ENCODE peak calls at places on chromosomes 2 and 18, in nine cellular contexts. D is CD8-positive, alpha-beta T cell; H is CD4-positive, CD25-positive, alpha-beta regulatory T cell; M is PC-9; B is left ventricle myocardium inferior; A is GM23338; E is keratinocyte; X is aorta; K is small intestine. I is an unnamed sample.
A peak's percentile ranks its signal among the peaks of the same experiment; 100 is the strongest.

GRCh38 chr2:206480161-206480560 is 36.8 kb downstream of the ADAM23 start:
- DNase-seq in E (no peak), H (no peak), D (no peak), B (no peak), M (no peak), K (no peak), X (no peak), A (no peak), I (no peak)

GRCh38 chr2:136057023-136057801 is 60.7 kb downstream of the CXCR4 start:
- DNase-seq in H (peak; percentile 6), D (no peak), A (no peak), X (no peak), B (no peak), K (no peak), M (no peak), E (no peak), I (no peak)

GRCh38 chr18:8260847-8261246 is 348.4 kb upstream of the RAB12 start:
- DNase-seq in K (no peak), M (no peak), B (no peak), H (no peak), E (no peak), A (no peak), X (no peak), D (no peak), I (no peak)

GRCh38 chr18:12839057-12839525 is 44.9 kb downstream of the PTPN2 start:
- DNase-seq in M (no peak), E (no peak), X (no peak), K (peak; percentile 35), D (no peak), H (no peak), B (no peak), A (no peak), I (peak; percentile 75)

GRCh38 chr2:96540136-96540535 is 3.6 kb downstream of the ARID5A start:
- DNase-seq in D (no peak), H (no peak), M (peak; percentile 58), B (no peak), A (no peak), K (no peak), E (peak; percentile 65), X (peak; percentile 45), I (peak; percentile 43)

GRCh38 chr2:10048501-10049171 is 5.3 kb downstream of the KLF11 start:
- DNase-seq in K (peak; percentile 56), E (no peak), M (no peak), D (peak; percentile 35), X (peak; percentile 61), H (no peak), A (peak; percentile 65), B (no peak), I (no peak)

GRCh38 chr18:79420033-79420745 is 24.5 kb downstream of the NFATC1 start:
- DNase-seq in E (no peak), H (no peak), K (no peak), B (no peak), D (no peak), X (no peak), M (no peak), A (no peak), I (no peak)

GRCh38 chr18:63237486-63237885 is 82.1 kb downstream of the BCL2 start:
- DNase-seq in D (no peak), X (no peak), K (peak; percentile 29), A (peak; percentile 4), H (no peak), E (no peak), M (peak; percentile 2), B (no peak), I (no peak)

GRCh38 chr2:1650474-1650872 is 93.8 kb downstream of the PXDN start:
- DNase-seq in K (no peak), X (no peak), D (no peak), B (no peak), E (no peak), H (no peak), A (no peak), M (no peak), I (no peak)

GRCh38 chr2:192735467-192735866 is 540.7 kb upstream of the TMEFF2 start:
- DNase-seq in H (no peak), A (peak; percentile 16), X (no peak), D (no peak), M (no peak), K (no peak), B (no peak), E (no peak), I (no peak)

GRCh38 chr2:156867201-156867600 is 390.3 kb upstream of the GALNT5 start:
- DNase-seq in B (no peak), M (no peak), X (no peak), A (no peak), H (no peak), E (no peak), K (no peak), D (no peak), I (no peak)

GRCh38 chr2:102509749-102510148 is 36.7 kb downstream of the SLC9A4 start:
- DNase-seq in H (no peak), X (no peak), K (no peak), A (no peak), M (no peak), E (no peak), D (no peak), B (no peak), I (no peak)

GRCh38 chr2:28663359-28663758 is 88.3 kb upstream of the PPP1CB start:
- DNase-seq in B (no peak), D (no peak), X (no peak), E (no peak), H (no peak), K (no peak), A (no peak), M (no peak), I (no peak)

GRCh38 chr18:59229191-59229590 is 9.2 kb downstream of the GRP start:
- DNase-seq in M (no peak), D (no peak), X (no peak), A (no peak), K (no peak), E (no peak), H (no peak), B (no peak), I (no peak)

GRCh38 chr2:218896501-218897393 is 16.1 kb downstream of the WNT10A start:
- DNase-seq in B (no peak), X (no peak), A (peak; percentile 71), M (peak; percentile 92), D (peak; percentile 82), E (peak; percentile 81), K (no peak), H (peak; percentile 86), I (no peak)

GRCh38 chr18:77851798-77852197 is 602.1 kb downstream of the GALR1 start:
- DNase-seq in A (no peak), K (no peak), H (no peak), M (no peak), B (no peak), D (no peak), X (no peak), E (no peak), I (no peak)

DNA sequence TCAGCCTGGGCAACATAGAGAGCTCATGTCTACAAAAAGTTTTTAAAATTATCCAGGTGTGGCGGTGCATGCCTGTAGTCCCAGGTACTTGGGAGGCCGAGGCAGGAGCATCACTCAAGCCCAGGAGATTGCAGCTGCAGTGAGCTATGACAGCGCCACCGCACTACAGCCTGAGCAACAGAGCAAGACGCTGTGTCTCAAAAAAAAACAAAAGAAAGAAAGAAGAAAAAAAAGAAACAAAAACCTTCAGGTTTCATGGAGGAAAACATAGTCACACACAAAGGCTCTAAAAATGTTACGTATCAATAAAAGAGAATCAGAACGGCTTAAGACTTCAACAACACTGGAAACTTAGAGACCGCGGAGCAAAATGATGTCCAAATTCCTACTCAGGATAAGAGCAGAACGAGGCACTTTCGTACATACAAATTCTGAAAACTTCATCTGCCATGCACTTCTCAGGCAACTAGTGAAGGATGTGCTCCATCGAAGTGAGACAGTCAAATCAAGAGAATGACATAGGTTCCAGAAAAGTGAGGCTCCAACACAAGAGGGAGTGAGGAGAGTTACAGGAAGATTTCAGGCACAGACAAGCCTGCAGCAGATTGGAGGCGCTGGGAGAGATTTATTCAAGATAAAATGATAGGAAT is 4.4 kb downstream of the HDLBP start:
- DNase-seq in B (no peak), M (no peak), E (no peak), H (no peak), A (no peak), D (no peak), K (no peak), X (no peak), I (no peak)
- H3K27ac ChIP-seq in B (no peak overlapping the region), M (no peak overlapping the region), E (peak overlapping the region; percentile 81), H (no peak overlapping the region), A (peak overlapping the region; percentile 7), D (no peak overlapping the region), K (no peak overlapping the region), X (no peak overlapping the region), I (peak overlapping the region; percentile 95)

GRCh38 chr2:191401287-191401686 is 156.1 kb downstream of the MYO1B start:
- DNase-seq in M (no peak), A (peak; percentile 65), H (no peak), B (no peak), D (no peak), X (no peak), E (no peak), K (no peak), I (no peak)

GRCh38 chr2:191402966-191403565 is 157.9 kb downstream of the MYO1B start:
- DNase-seq in K (no peak), A (no peak), B (no peak), X (no peak), H (no peak), M (no peak), D (no peak), E (no peak), I (no peak)

GRCh38 chr2:191404568-191404991 is 159.4 kb downstream of the MYO1B start:
- DNase-seq in D (no peak), K (peak; percentile 14), H (no peak), A (no peak), E (no peak), X (no peak), M (no peak), B (no peak), I (no peak)
- H3K27ac ChIP-seq in D (no peak overlapping the region), K (no peak overlapping the region), H (no peak overlapping the region), A (no peak overlapping the region), E (no peak overlapping the region), X (no peak overlapping the region), M (no peak overlapping the region), B (no peak overlapping the region), I (no peak overlapping the region)

DNA sequence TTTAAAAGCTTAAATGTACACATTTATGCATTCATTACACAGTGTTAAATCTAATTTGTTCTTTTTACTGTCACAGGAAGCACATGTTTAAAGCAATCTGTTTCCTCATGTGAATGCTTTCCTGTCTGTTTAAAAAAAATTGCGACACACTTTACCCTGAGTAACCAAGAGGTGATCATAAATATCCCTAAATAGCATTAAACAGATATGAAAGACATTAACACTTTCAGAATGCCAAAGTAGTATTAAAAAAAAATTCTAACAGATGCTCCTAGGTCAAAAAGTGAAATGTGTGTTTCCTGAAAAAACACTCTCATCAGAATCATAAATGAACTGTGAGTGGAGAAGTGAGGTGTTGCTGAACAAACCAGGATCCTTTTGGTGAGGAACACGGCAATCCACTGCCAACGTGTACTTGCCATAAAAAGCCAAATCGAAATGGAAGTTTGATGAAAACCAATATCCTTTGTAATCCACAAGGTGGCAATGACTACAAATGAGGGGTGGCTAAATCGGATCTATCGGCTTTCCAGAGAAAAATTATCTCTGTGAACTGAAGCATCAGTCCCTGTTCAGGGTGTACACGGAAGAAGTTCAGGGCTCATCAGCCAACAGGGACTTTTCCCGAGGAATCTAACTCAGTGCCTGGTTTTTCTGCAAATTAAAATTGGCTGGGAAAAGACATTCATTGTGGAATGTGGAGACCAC is 248.9 kb downstream of the TCF4 start:
- DNase-seq in M (no peak), H (no peak), D (no peak), A (peak; percentile 34), X (no peak), K (no peak), B (no peak), E (no peak), I (no peak)
- H3K27ac ChIP-seq in M (no peak overlapping the region), H (no peak overlapping the region), D (no peak overlapping the region), A (peak overlapping the region; percentile 23), X (no peak overlapping the region), K (peak overlapping the region; percentile 57), B (peak overlapping the region; percentile 84), E (no peak overlapping the region), I (no peak overlapping the region)

GRCh38 chr2:15751477-15751876 is 159.8 kb downstream of the DDX1 start:
- DNase-seq in K (no peak), E (no peak), A (no peak), B (no peak), D (no peak), X (no peak), H (no peak), M (no peak), I (no peak)
- H3K27ac ChIP-seq in K (no peak overlapping the region), E (no peak overlapping the region), A (no peak overlapping the region), B (no peak overlapping the region), D (no peak overlapping the region), X (no peak overlapping the region), H (no peak overlapping the region), M (no peak overlapping the region), I (no peak overlapping the region)

I was measured in epithelial cell of prostate.